ENCODE peak calls at places on chromosome 9, in four cellular contexts. U is RWPE2, K is PC-3, M is T-helper 17 cell. W is an unnamed sample.

GRCh38 chr9:94135222-94135621 is 51.0 kb downstream of the PTPDC1 start:
- ATAC-seq in U (peak), K (no peak), M (no peak), W (no peak)

GRCh38 chr9:36623280-36623679 is 50.6 kb downstream of the MELK start:
- ATAC-seq in U (peak), K (peak), M (no peak), W (no peak)

GRCh38 chr9:111948958-111949357 is 52.3 kb downstream of the UGCG start:
- ATAC-seq in U (no peak), K (no peak), M (no peak), W (no peak)

GRCh38 chr9:137454506-137455360 is 4.4 kb downstream of the NSMF start:
- ATAC-seq in U (no peak), K (no peak), M (no peak), W (no peak)

GRCh38 chr9:127767909-127768331 is 10.5 kb downstream of the SH2D3C start:
- ATAC-seq in U (no peak), K (no peak), M (no peak), W (no peak)

GRCh38 chr9:91043786-91044185 is 242.2 kb downstream of the SYK start:
- ATAC-seq in U (no peak), K (no peak), M (no peak), W (no peak)

GRCh38 chr9:122389799-122390481 is 19.1 kb downstream of the PTGS1 start:
- ATAC-seq in U (peak), K (no peak), M (peak), W (no peak)

GRCh38 chr9:92094655-92095054 is 20.6 kb downstream of the SPTLC1 start:
- ATAC-seq in U (no peak), K (peak), M (peak), W (no peak)

GRCh38 chr9:136820947-136821332 is 13.2 kb downstream of the RABL6 start:
- ATAC-seq in U (no peak), K (no peak), M (no peak), W (no peak)

GRCh38 chr9:136085815-136086212 is 9.3 kb downstream of the NACC2 start:
- ATAC-seq in U (no peak), K (no peak), M (no peak), W (no peak)

GRCh38 chr9:93107825-93108161 is 11.8 kb downstream of the CARD19 start:
- ATAC-seq in U (no peak), K (no peak), M (no peak), W (no peak)

GRCh38 chr9:120464176-120464575 is 115.8 kb downstream of the CDK5RAP2 start:
- ATAC-seq in U (no peak), K (no peak), M (no peak), W (no peak)

GRCh38 chr9:33263936-33264472 is 504 bp downstream of the BAG1 start:
- ATAC-seq in U (peak), K (peak), M (no peak), W (peak)

GRCh38 chr9:27196383-27196782 is 87.4 kb downstream of the TEK start:
- ATAC-seq in U (peak), K (no peak), M (no peak), W (no peak)

GRCh38 chr9:107732781-107733529 is 243.4 kb upstream of the KLF4 start:
- ATAC-seq in U (peak), K (peak), M (no peak), W (peak)

GRCh38 chr9:95282332-95282731 is 35.2 kb downstream of the FANCC start:
- ATAC-seq in U (no peak), K (no peak), M (no peak), W (no peak)